ENCODE peak calls at places on chromosomes 5 and 9, in seven cellular contexts. B is HCEC 1CT, H is mammary epithelial cell, X is lung, D is cardiac septum, F is HTR-8/SVneo, M is amygdala. Q is an unnamed sample.

GRCh38 chr5:10288600-10289213 is 19.0 kb downstream of the CMBL start:
- DNase-seq in X (peak), H (peak), D (peak), M (no peak), F (no peak), B (no peak), Q (peak)

GRCh38 chr5:133472829-133473228 is 139.5 kb downstream of the FSTL4 start:
- DNase-seq in H (peak), M (no peak), B (no peak), F (no peak), D (no peak), X (no peak), Q (no peak)

GRCh38 chr9:89633404-89633803 is 28.6 kb downstream of the GADD45G start:
- DNase-seq in F (no peak), H (no peak), X (no peak), D (no peak), M (no peak), B (no peak), Q (no peak)

GRCh38 chr5:6598351-6598900 is 34.4 kb downstream of the NSUN2 start:
- DNase-seq in H (no peak), D (no peak), F (no peak), B (peak), X (no peak), M (no peak), Q (no peak)

GRCh38 chr5:149904977-149905376 is 39.6 kb downstream of the PDE6A start:
- DNase-seq in M (no peak), B (no peak), X (no peak), F (no peak), H (no peak), D (no peak), Q (no peak)

GRCh38 chr9:31355159-31355882 is 1029.1 kb upstream of the ACO1 start:
- DNase-seq in D (no peak), B (no peak), H (no peak), F (no peak), X (no peak), M (no peak), Q (no peak)

GRCh38 chr5:119021333-119021732 is 33.0 kb upstream of the DTWD2 start:
- DNase-seq in D (no peak), H (no peak), X (no peak), B (no peak), M (no peak), F (no peak), Q (no peak)

GRCh38 chr5:32444946-32445758 is 612 bp upstream of the ZFR start:
- DNase-seq in X (no peak), B (no peak), D (no peak), H (no peak), M (no peak), F (no peak), Q (no peak)

GRCh38 chr5:33713087-33713486 is 178.7 kb downstream of the ADAMTS12 start:
- DNase-seq in D (no peak), M (no peak), F (no peak), H (no peak), X (no peak), B (no peak), Q (no peak)

GRCh38 chr9:26266111-26266791 is 588.0 kb upstream of the TUSC1 start:
- DNase-seq in X (no peak), M (no peak), B (no peak), D (no peak), H (no peak), F (no peak), Q (no peak)

GRCh38 chr9:99180199-99180598 is 41.5 kb downstream of the ALG2 start:
- DNase-seq in M (no peak), X (no peak), B (no peak), D (no peak), H (no peak), F (no peak), Q (peak)

GRCh38 chr5:133531634-133532033 is 80.7 kb downstream of the FSTL4 start:
- DNase-seq in D (no peak), F (no peak), B (no peak), H (no peak), M (no peak), X (no peak), Q (no peak)

GRCh38 chr5:10500669-10501068 is 59.0 kb downstream of the ROPN1L start:
- DNase-seq in H (no peak), X (no peak), M (no peak), B (no peak), D (no peak), F (no peak), Q (no peak)

GRCh38 chr9:36441966-36442365 is 41.9 kb upstream of the RNF38 start:
- DNase-seq in H (no peak), X (no peak), D (no peak), B (peak), F (no peak), M (no peak), Q (no peak)

GRCh38 chr5:157328277-157328912 is 62.5 kb downstream of the CYFIP2 start:
- DNase-seq in H (peak), F (peak), M (no peak), D (peak), B (peak), X (peak), Q (peak)

GRCh38 chr5:153770066-153770465 is 268.6 kb downstream of the FAM114A2 start:
- DNase-seq in H (no peak), D (no peak), X (no peak), M (no peak), B (no peak), F (no peak), Q (no peak)

GRCh38 chr9:98263482-98264357 is 8.3 kb upstream of the TBC1D2 start:
- DNase-seq in B (peak), M (no peak), X (peak), D (peak), H (peak), F (peak), Q (peak)

GRCh38 chr5:22908129-22908528 is 55.0 kb upstream of the CDH12 start:
- DNase-seq in X (no peak), F (no peak), H (peak), M (no peak), B (no peak), D (no peak), Q (no peak)

GRCh38 chr9:84829997-84830696 is 160.6 kb downstream of the NTRK2 start:
- DNase-seq in D (no peak), F (no peak), B (no peak), M (no peak), H (no peak), X (no peak), Q (no peak)

Q was measured in GM13976.